ENCODE peak calls at places on chromosomes 13 and 19, in six cellular contexts. Z is activated naive CD8-positive, alpha-beta T cell treated with anti-CD3 and anti-CD28 coated beads, Interleukin-2, amount 10 ng/mL, durations not matched to agents 7 days and 5 days; X is GM13976; M is iPS-NIHi11; I is C1 segment of cervical spinal cord; Q is ascending aorta. V is an unnamed sample.
A peak's percentile ranks its signal among the peaks of the same experiment; 100 is the strongest.

GRCh38 chr13:24033527-24034302 is 126.8 kb upstream of the SPATA13 start:
- DNase-seq in Z (no peak), X (no peak), M (no peak), I (no peak), Q (no peak), V (no peak)

GRCh38 chr19:16777811-16778210 is 51.4 kb upstream of the SIN3B start:
- DNase-seq in Z (no peak), X (no peak), M (no peak), I (no peak), Q (no peak), V (no peak)

GRCh38 chr19:31383553-31383952 is 34.3 kb upstream of the TSHZ3 start:
- DNase-seq in Z (no peak), X (no peak), M (no peak), I (no peak), Q (no peak), V (no peak)

GRCh38 chr19:13906525-13906904 is 514 bp downstream of the CC2D1A start:
- DNase-seq in Z (no peak), X (no peak), M (no peak), I (no peak), Q (no peak), V (no peak)

GRCh38 chr13:51981355-51981754 is 29.9 kb downstream of the ATP7B start:
- DNase-seq in Z (no peak), X (no peak), M (no peak), I (no peak), Q (no peak), V (no peak)

GRCh38 chr19:47813304-47813994 is 8.3 kb upstream of the CRX start:
- DNase-seq in Z (peak; percentile 86), X (peak; percentile 86), M (peak; percentile 89), I (peak; percentile 48), Q (no peak), V (peak; percentile 16)

GRCh38 chr19:52942371-52943133 is 19.3 kb upstream of the ZNF888 start:
- DNase-seq in Z (peak; percentile 99), X (peak; percentile 97), M (peak; percentile 76), I (peak; percentile 80), Q (peak; percentile 81), V (peak; percentile 70)

GRCh38 chr13:110421696-110422395 is 114.8 kb downstream of the COL4A2 start:
- DNase-seq in Z (no peak), X (no peak), M (no peak), I (no peak), Q (no peak), V (no peak)

GRCh38 chr13:37446503-37446902 is 152.1 kb downstream of the POSTN start:
- DNase-seq in Z (no peak), X (no peak), M (no peak), I (no peak), Q (peak; percentile 37), V (no peak)

GRCh38 chr13:29969286-29969685 is 118.9 kb upstream of the UBL3 start:
- DNase-seq in Z (no peak), X (no peak), M (no peak), I (no peak), Q (no peak), V (no peak)

GRCh38 chr19:16834747-16835146 is 5.5 kb downstream of the SIN3B start:
- DNase-seq in Z (no peak), X (no peak), M (no peak), I (no peak), Q (no peak), V (no peak)